ENCODE peak calls at places on chromosomes 13 and 19, in five cellular contexts. N is HepG2, W is K562, D is H1, S is GM12892. V is an unnamed sample.

GRCh38 chr13:32045963-32046785 is 14.6 kb downstream of the FRY start:
- DNase-seq in W (no peak), N (peak), D (no peak), S (no peak), V (no peak)

GRCh38 chr19:11381535-11382369 is 2.4 kb downstream of the EPOR start:
- DNase-seq in S (peak), N (no peak), W (no peak), D (peak), V (peak)

GRCh38 chr13:48235814-48236135 is 2.8 kb downstream of the ITM2B start:
- DNase-seq in S (no peak), D (no peak), W (no peak), N (no peak), V (no peak)

GRCh38 chr19:1106841-1107654 is 3.3 kb downstream of the GPX4 start:
- DNase-seq in N (peak), W (no peak), S (no peak), D (no peak), V (no peak)

GRCh38 chr13:106888148-106888547 is 320.2 kb upstream of the ARGLU1 start:
- DNase-seq in N (no peak), W (no peak), S (no peak), D (no peak), V (no peak)

GRCh38 chr19:11137542-11138384 is 17.8 kb downstream of the SPC24 start:
- DNase-seq in S (peak), W (peak), N (peak), D (peak), V (peak)

GRCh38 chr19:16829822-16830289 is 658 bp downstream of the SIN3B start:
- DNase-seq in S (no peak), N (no peak), D (no peak), W (peak), V (no peak)

GRCh38 chr19:4908311-4908710 is 990 bp upstream of the UHRF1 start:
- DNase-seq in D (no peak), N (peak), S (no peak), W (no peak), V (no peak)

GRCh38 chr19:1232652-1233360 is 5.0 kb downstream of the CBARP start:
- DNase-seq in W (no peak), N (no peak), S (no peak), D (no peak), V (peak)

GRCh38 chr13:93505104-93505952 is 278.7 kb downstream of the GPC6 start:
- DNase-seq in N (peak), W (no peak), D (no peak), S (no peak), V (no peak)

GRCh38 chr19:1811472-1811894 is 593 bp downstream of the ATP8B3 start:
- DNase-seq in S (no peak), W (peak), N (peak), D (no peak), V (no peak)

GRCh38 chr19:18589380-18590272 is 1.0 kb downstream of the REX1BD start:
- DNase-seq in N (peak), W (peak), D (peak), S (no peak), V (no peak)

GRCh38 chr19:18588611-18589379 is at the start of gene REX1BD:
- DNase-seq in W (peak), N (peak), D (peak), S (peak), V (peak)

GRCh38 chr19:4531562-4532165 is 3.4 kb downstream of the PLIN5 start:
- DNase-seq in D (no peak), S (no peak), N (no peak), W (no peak), V (no peak)

GRCh38 chr13:44938854-44939253 is 50.4 kb downstream of the NUFIP1 start:
- DNase-seq in N (no peak), D (no peak), S (no peak), W (no peak), V (no peak)

GRCh38 chr13:34620073-34620858 is 321.8 kb upstream of the NBEA start:
- DNase-seq in W (no peak), D (no peak), N (no peak), S (no peak), V (no peak)

GRCh38 chr19:18771328-18772242 is 19.5 kb downstream of the COMP start:
- DNase-seq in D (no peak), S (no peak), N (peak), W (peak), V (no peak)

GRCh38 chr13:50344717-50345116 is 329.5 kb downstream of the KCNRG start:
- DNase-seq in S (no peak), N (no peak), W (no peak), D (no peak), V (no peak)

GRCh38 chr19:51503891-51504290 is 2.3 kb upstream of the SIGLEC12 start:
- DNase-seq in S (no peak), D (no peak), N (no peak), W (no peak), V (no peak)

GRCh38 chr19:43784251-43784980 is 3.6 kb upstream of the KCNN4 start:
- DNase-seq in S (peak), N (no peak), D (no peak), W (peak), V (no peak)

GRCh38 chr19:12364391-12365093 is 941 bp downstream of the ZNF442 start:
- DNase-seq in N (no peak), D (no peak), S (no peak), W (peak), V (no peak)

GRCh38 chr13:80334582-80335260 is 6.2 kb downstream of the SPRY2 start:
- DNase-seq in N (no peak), S (no peak), W (no peak), D (no peak), V (no peak)

GRCh38 chr19:21022996-21023395 is 2.5 kb downstream of the ZNF430 start:
- DNase-seq in D (no peak), N (peak), S (no peak), W (no peak), V (no peak)

GRCh38 chr13:39417131-39417530 is 185.9 kb downstream of the LHFPL6 start:
- DNase-seq in D (no peak), S (no peak), N (no peak), W (no peak), V (no peak)

GRCh38 chr13:104006625-104007061 is 940.4 kb upstream of the SLC10A2 start:
- DNase-seq in D (no peak), N (no peak), W (no peak), S (no peak), V (no peak)

GRCh38 chr19:31348416-31349159 is 648 bp downstream of the TSHZ3 start:
- DNase-seq in W (no peak), N (no peak), S (no peak), D (peak), V (no peak)

GRCh38 chr13:61768175-61768574 is 352.5 kb upstream of the PCDH20 start:
- DNase-seq in D (no peak), W (no peak), N (no peak), S (no peak), V (no peak)

GRCh38 chr19:1729568-1729925 is 23.8 kb upstream of the ONECUT3 start:
- DNase-seq in D (no peak), S (no peak), W (no peak), N (no peak), V (no peak)

GRCh38 chr19:13850910-13851753 is 25.8 kb upstream of the NANOS3 start:
- DNase-seq in D (no peak), W (peak), N (peak), S (no peak), V (no peak)

GRCh38 chr19:11457115-11457514 is 21.7 kb downstream of the PRKCSH start:
- DNase-seq in N (no peak), W (peak), D (no peak), S (peak), V (no peak)

GRCh38 chr13:113102727-113103126 is 2.9 kb upstream of the F7 start:
- DNase-seq in D (no peak), N (no peak), S (no peak), W (no peak), V (no peak)

GRCh38 chr19:12331211-12331941 is 2.1 kb downstream of the ZNF563 start:
- DNase-seq in D (no peak), N (peak), S (peak), W (no peak), V (peak)

GRCh38 chr19:2426661-2427322 is 594 bp downstream of the TIMM13 start:
- DNase-seq in S (peak), D (peak), W (peak), N (peak), V (peak)

GRCh38 chr13:112231451-112232083 is 144.6 kb upstream of the SPACA7 start:
- DNase-seq in S (no peak), N (no peak), W (no peak), D (no peak), V (no peak)

GRCh38 chr13:33205804-33206221 is 79.7 kb downstream of the STARD13 start:
- DNase-seq in S (no peak), W (no peak), N (no peak), D (no peak), V (no peak)
- TF ChIP-seq POLR2AphosphoS5 in S (no peak), W (no peak), N (no peak), D (no peak), V (peak)

GRCh38 chr13:110628952-110629701 is 13.8 kb downstream of the NAXD start:
- DNase-seq in W (no peak), N (no peak), S (no peak), D (no peak), V (no peak)
- TF ChIP-seq TAF1 in W (no peak), N (no peak), S (no peak), D (no peak), V (no peak)

GRCh38 chr19:40433391-40434216 is 7.8 kb upstream of the SERTAD1 start:
- DNase-seq in W (peak), S (peak), N (peak), D (peak), V (peak)
- TF ChIP-seq POLR2A in W (peak), S (peak), N (peak), D (peak), V (peak)

GRCh38 chr19:47713046-47714021 is at the start of gene EHD2:
- DNase-seq in N (no peak), D (peak), W (peak), S (no peak), V (peak)
- TF ChIP-seq POLR2AphosphoS5 in N (no peak), D (no peak), W (no peak), S (no peak), V (no peak)

GRCh38 chr19:56087647-56088346 is 33.3 kb downstream of the ZNF787 start:
- DNase-seq in D (no peak), W (no peak), N (no peak), S (no peak), V (peak)

GRCh38 chr19:56091066-56091490 is 30.0 kb downstream of the ZNF787 start:
- DNase-seq in W (no peak), S (no peak), N (no peak), D (no peak), V (no peak)

GRCh38 chr19:56086671-56087430 is 34.2 kb downstream of the ZNF787 start:
- DNase-seq in N (no peak), D (no peak), W (no peak), S (peak), V (peak)

GRCh38 chr19:56088454-56089215 is 32.5 kb downstream of the ZNF787 start:
- DNase-seq in D (no peak), N (no peak), W (no peak), S (no peak), V (no peak)

GRCh38 chr19:56089344-56089743 is 31.8 kb downstream of the ZNF787 start:
- DNase-seq in D (no peak), S (no peak), W (no peak), N (no peak), V (no peak)
- TF ChIP-seq TAF1 in D (no peak), S (no peak), W (no peak), N (no peak), V (no peak)

DNA sequence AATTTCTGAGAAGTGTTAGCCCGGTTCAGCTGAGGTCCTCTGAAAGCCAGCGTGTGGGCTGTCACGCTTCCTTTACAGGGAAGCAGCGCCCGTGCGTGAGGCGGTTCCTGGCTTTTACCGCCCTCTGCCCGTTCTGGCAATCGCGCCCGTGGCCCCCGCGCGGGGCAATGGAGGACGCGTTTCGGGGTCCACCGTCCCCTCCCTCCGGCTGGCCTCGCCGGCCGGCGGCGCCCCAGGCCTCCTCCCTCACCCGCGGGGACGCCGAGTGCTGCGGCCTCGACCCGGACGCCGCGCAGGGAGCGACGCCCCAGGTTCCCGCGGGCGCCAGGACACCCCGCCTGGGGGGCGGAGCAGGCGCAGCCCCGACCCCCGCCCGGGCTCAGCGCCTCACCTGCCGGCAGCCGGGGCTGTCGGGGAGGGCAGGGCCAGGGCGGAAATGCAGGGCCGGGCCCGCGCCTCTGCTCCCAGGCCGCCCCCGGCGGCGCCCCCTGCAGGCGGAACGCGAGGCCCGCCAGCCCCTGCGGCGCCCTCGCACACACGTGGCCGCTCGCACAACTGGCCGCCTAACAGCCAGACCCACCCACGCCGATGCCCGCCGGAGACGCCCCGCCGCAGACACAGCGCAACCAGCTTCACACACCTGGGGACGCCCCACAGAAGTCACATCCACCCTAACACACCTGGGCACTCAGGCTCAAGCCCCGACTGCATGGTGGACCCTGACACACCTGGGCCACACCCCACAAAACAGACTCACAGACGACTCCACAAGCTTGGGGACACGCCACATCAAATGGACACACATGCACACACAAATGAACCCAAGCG is at the start of gene GGACT:
- DNase-seq in W (peak), D (peak), S (peak), N (peak), V (peak)
- TF ChIP-seq POLR2A in W (peak), D (peak), S (peak), N (peak), V (no peak)

GRCh38 chr19:7681336-7682174 is 922 bp downstream of the TRAPPC5 start:
- DNase-seq in N (peak), D (peak), S (peak), W (peak), V (peak)
- TF ChIP-seq POLR2AphosphoS5 in N (no peak), D (no peak), S (no peak), W (no peak), V (no peak)

V was measured in GM12891.